ENCODE peak calls at places on chromosomes 5 and 9, in eight cellular contexts. One of them, this sample, is unnamed.

GRCh38 chr5:174204914-174205313 is 159.4 kb downstream of the NSG2 start:
- DNase-seq in transverse colon: no peak
- DNase-seq in kidney: no peak
- DNase-seq in lower lobe of right lung: no peak
- DNase-seq in right lobe of liver: no peak
- DNase-seq in cardiac fibroblast: no peak
- DNase-seq in endothelial cell: no peak
- DNase-seq in astrocyte: peak
- DNase-seq in this sample: no peak

GRCh38 chr9:93170571-93170970 is 13.4 kb upstream of the WNK2 start:
- DNase-seq in endothelial cell: no peak
- DNase-seq in kidney: peak
- DNase-seq in astrocyte: no peak
- DNase-seq in lower lobe of right lung: no peak
- DNase-seq in transverse colon: no peak
- DNase-seq in cardiac fibroblast: no peak
- DNase-seq in right lobe of liver: no peak
- DNase-seq in this sample: no peak

GRCh38 chr5:5581080-5581479 is 158.6 kb downstream of the ICE1 start:
- DNase-seq in kidney: no peak
- DNase-seq in cardiac fibroblast: no peak
- DNase-seq in endothelial cell: no peak
- DNase-seq in lower lobe of right lung: no peak
- DNase-seq in right lobe of liver: no peak
- DNase-seq in transverse colon: no peak
- DNase-seq in astrocyte: no peak
- DNase-seq in this sample: no peak

GRCh38 chr9:37622462-37622861 is 28.3 kb upstream of the FRMPD1 start:
- DNase-seq in kidney: no peak
- DNase-seq in endothelial cell: no peak
- DNase-seq in right lobe of liver: no peak
- DNase-seq in transverse colon: no peak
- DNase-seq in lower lobe of right lung: no peak
- DNase-seq in cardiac fibroblast: no peak
- DNase-seq in astrocyte: no peak
- DNase-seq in this sample: no peak

GRCh38 chr9:89555016-89555415 is 49.8 kb upstream of the GADD45G start:
- DNase-seq in astrocyte: no peak
- DNase-seq in transverse colon: no peak
- DNase-seq in cardiac fibroblast: no peak
- DNase-seq in right lobe of liver: no peak
- DNase-seq in lower lobe of right lung: no peak
- DNase-seq in endothelial cell: no peak
- DNase-seq in kidney: no peak
- DNase-seq in this sample: no peak

GRCh38 chr9:34001308-34001707 is 47.4 kb downstream of the UBAP2 start:
- DNase-seq in cardiac fibroblast: no peak
- DNase-seq in astrocyte: no peak
- DNase-seq in right lobe of liver: no peak
- DNase-seq in lower lobe of right lung: no peak
- DNase-seq in kidney: no peak
- DNase-seq in transverse colon: no peak
- DNase-seq in endothelial cell: no peak
- DNase-seq in this sample: no peak

GRCh38 chr9:126342621-126343031 is 16.0 kb downstream of the MVB12B start:
- DNase-seq in right lobe of liver: no peak
- DNase-seq in astrocyte: no peak
- DNase-seq in transverse colon: no peak
- DNase-seq in kidney: no peak
- DNase-seq in cardiac fibroblast: no peak
- DNase-seq in lower lobe of right lung: no peak
- DNase-seq in endothelial cell: no peak
- DNase-seq in this sample: no peak

GRCh38 chr9:136316271-136316751 is 11.0 kb upstream of the GPSM1 start:
- DNase-seq in astrocyte: no peak
- DNase-seq in kidney: peak
- DNase-seq in lower lobe of right lung: no peak
- DNase-seq in endothelial cell: no peak
- DNase-seq in right lobe of liver: no peak
- DNase-seq in cardiac fibroblast: no peak
- DNase-seq in transverse colon: no peak
- DNase-seq in this sample: no peak

GRCh38 chr9:93576296-93577044 is at the start of gene PHF2:
- DNase-seq in cardiac fibroblast: no peak
- DNase-seq in right lobe of liver: no peak
- DNase-seq in kidney: peak
- DNase-seq in lower lobe of right lung: peak
- DNase-seq in endothelial cell: no peak
- DNase-seq in astrocyte: peak
- DNase-seq in transverse colon: no peak
- DNase-seq in this sample: peak

GRCh38 chr9:114028646-114029045 is 49.5 kb downstream of the AMBP start:
- DNase-seq in astrocyte: no peak
- DNase-seq in lower lobe of right lung: no peak
- DNase-seq in cardiac fibroblast: no peak
- DNase-seq in right lobe of liver: no peak
- DNase-seq in transverse colon: no peak
- DNase-seq in endothelial cell: no peak
- DNase-seq in kidney: no peak
- DNase-seq in this sample: no peak

GRCh38 chr5:473344-474192 is 30.6 kb downstream of the EXOC3 start:
- DNase-seq in right lobe of liver: peak
- DNase-seq in kidney: peak
- DNase-seq in lower lobe of right lung: peak
- DNase-seq in cardiac fibroblast: peak
- DNase-seq in endothelial cell: peak
- DNase-seq in astrocyte: peak
- DNase-seq in transverse colon: peak
- DNase-seq in this sample: no peak

GRCh38 chr5:21238786-21239185 is 1250.8 kb upstream of the CDH18 start:
- DNase-seq in right lobe of liver: no peak
- DNase-seq in transverse colon: no peak
- DNase-seq in astrocyte: peak
- DNase-seq in lower lobe of right lung: no peak
- DNase-seq in kidney: no peak
- DNase-seq in endothelial cell: no peak
- DNase-seq in cardiac fibroblast: no peak
- DNase-seq in this sample: no peak

GRCh38 chr5:127959152-127959764 is 124.3 kb upstream of the SLC12A2 start:
- DNase-seq in endothelial cell: peak
- DNase-seq in lower lobe of right lung: peak
- DNase-seq in cardiac fibroblast: peak
- DNase-seq in kidney: peak
- DNase-seq in astrocyte: peak
- DNase-seq in transverse colon: peak
- DNase-seq in right lobe of liver: peak
- DNase-seq in this sample: no peak

GRCh38 chr5:19853616-19854240 is 134.3 kb downstream of the CDH18 start:
- DNase-seq in lower lobe of right lung: no peak
- DNase-seq in right lobe of liver: no peak
- DNase-seq in cardiac fibroblast: peak
- DNase-seq in endothelial cell: no peak
- DNase-seq in astrocyte: peak
- DNase-seq in kidney: no peak
- DNase-seq in transverse colon: no peak
- DNase-seq in this sample: no peak

GRCh38 chr9:96378187-96378586 is 5.3 kb downstream of the SLC35D2 start:
- DNase-seq in kidney: no peak
- DNase-seq in transverse colon: no peak
- DNase-seq in endothelial cell: no peak
- DNase-seq in right lobe of liver: no peak
- DNase-seq in lower lobe of right lung: no peak
- DNase-seq in astrocyte: no peak
- DNase-seq in cardiac fibroblast: no peak
- DNase-seq in this sample: no peak

GRCh38 chr5:9930156-9930555 is 300.0 kb upstream of the TAS2R1 start:
- DNase-seq in kidney: no peak
- DNase-seq in endothelial cell: no peak
- DNase-seq in right lobe of liver: no peak
- DNase-seq in cardiac fibroblast: no peak
- DNase-seq in astrocyte: no peak
- DNase-seq in lower lobe of right lung: no peak
- DNase-seq in transverse colon: no peak
- DNase-seq in this sample: no peak

GRCh38 chr5:43601454-43602260 is 1.3 kb upstream of the NNT start:
- DNase-seq in transverse colon: no peak
- DNase-seq in astrocyte: peak
- DNase-seq in lower lobe of right lung: no peak
- DNase-seq in right lobe of liver: no peak
- DNase-seq in endothelial cell: no peak
- DNase-seq in kidney: no peak
- DNase-seq in cardiac fibroblast: peak
- DNase-seq in this sample: peak

GRCh38 chr9:68690088-68690487 is 15.0 kb upstream of the PIP5K1B start:
- DNase-seq in cardiac fibroblast: no peak
- DNase-seq in endothelial cell: no peak
- DNase-seq in right lobe of liver: no peak
- DNase-seq in transverse colon: no peak
- DNase-seq in lower lobe of right lung: peak
- DNase-seq in astrocyte: no peak
- DNase-seq in kidney: peak
- DNase-seq in this sample: no peak

DNA sequence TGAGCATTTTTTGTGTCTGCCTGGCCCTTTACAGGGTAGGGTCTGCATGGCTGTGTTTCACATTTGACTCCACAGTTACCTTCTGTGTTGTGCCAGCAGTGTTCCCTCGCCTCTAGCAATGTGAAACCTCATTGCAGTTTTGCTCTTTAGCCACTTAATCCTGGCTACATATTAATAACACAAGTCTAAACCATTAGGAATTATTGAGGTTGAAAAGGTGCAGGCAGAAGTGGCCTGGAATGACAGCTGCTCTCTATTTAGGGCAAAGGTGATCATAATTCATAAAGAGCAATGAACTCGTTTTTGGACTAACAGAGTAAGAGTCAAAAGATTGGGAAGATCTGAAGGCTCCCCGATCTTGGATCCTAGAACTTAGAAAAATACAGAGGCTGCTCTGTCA is 176.7 kb upstream of the RAD23B start:
- DNase-seq in cardiac fibroblast: no peak
- DNase-seq in kidney: no peak
- DNase-seq in endothelial cell: no peak
- DNase-seq in right lobe of liver: no peak
- DNase-seq in astrocyte: no peak
- DNase-seq in transverse colon: no peak
- DNase-seq in lower lobe of right lung: no peak
- DNase-seq in this sample: no peak
- TF ChIP-seq CTCF in cardiac fibroblast: no peak
- TF ChIP-seq CTCF in kidney: no peak
- TF ChIP-seq CTCF in endothelial cell: no peak
- TF ChIP-seq CTCF in right lobe of liver: no peak
- TF ChIP-seq CTCF in astrocyte: no peak
- TF ChIP-seq CTCF in transverse colon: no peak
- TF ChIP-seq CTCF in lower lobe of right lung: no peak
- TF ChIP-seq CTCF in this sample: no peak

DNA sequence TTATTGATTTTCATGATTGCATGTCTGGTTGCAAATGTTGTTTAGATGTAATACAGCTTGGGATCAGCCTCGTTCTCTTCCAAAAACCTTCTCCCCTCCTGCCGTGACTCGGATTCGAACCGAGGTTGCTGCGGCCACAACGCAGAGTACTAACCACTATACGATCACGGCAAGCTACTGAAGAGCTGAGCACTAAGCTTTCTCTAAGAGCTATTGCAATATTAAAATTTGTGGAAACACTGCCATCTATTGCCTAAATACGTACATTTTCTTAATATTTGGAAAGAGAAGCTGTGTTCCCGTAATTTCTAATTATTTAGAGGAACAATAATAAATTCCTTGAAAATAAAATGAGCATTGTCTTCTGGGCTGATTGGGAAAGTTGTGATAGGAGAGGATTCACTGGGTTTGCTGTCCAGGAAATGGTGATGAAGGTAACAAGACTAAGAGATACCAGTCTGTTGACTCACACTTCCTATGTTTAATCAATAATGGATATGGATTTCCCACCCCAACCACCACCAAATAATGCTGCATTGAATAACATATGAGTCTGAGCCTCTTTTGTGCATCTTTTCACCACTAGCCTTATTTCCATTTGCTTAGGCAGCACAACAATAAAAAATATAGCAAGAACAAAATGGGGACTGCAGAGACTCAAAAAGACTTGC is 120.0 kb upstream of the NFIB start:
- DNase-seq in kidney: no peak
- DNase-seq in endothelial cell: no peak
- DNase-seq in right lobe of liver: no peak
- DNase-seq in transverse colon: no peak
- DNase-seq in cardiac fibroblast: peak
- DNase-seq in astrocyte: peak
- DNase-seq in lower lobe of right lung: no peak
- DNase-seq in this sample: no peak
- TF ChIP-seq CTCF in kidney: peak
- TF ChIP-seq CTCF in endothelial cell: no peak
- TF ChIP-seq CTCF in right lobe of liver: peak
- TF ChIP-seq CTCF in transverse colon: no peak
- TF ChIP-seq CTCF in cardiac fibroblast: peak
- TF ChIP-seq CTCF in astrocyte: no peak
- TF ChIP-seq CTCF in lower lobe of right lung: no peak
- TF ChIP-seq CTCF in this sample: no peak

DNA sequence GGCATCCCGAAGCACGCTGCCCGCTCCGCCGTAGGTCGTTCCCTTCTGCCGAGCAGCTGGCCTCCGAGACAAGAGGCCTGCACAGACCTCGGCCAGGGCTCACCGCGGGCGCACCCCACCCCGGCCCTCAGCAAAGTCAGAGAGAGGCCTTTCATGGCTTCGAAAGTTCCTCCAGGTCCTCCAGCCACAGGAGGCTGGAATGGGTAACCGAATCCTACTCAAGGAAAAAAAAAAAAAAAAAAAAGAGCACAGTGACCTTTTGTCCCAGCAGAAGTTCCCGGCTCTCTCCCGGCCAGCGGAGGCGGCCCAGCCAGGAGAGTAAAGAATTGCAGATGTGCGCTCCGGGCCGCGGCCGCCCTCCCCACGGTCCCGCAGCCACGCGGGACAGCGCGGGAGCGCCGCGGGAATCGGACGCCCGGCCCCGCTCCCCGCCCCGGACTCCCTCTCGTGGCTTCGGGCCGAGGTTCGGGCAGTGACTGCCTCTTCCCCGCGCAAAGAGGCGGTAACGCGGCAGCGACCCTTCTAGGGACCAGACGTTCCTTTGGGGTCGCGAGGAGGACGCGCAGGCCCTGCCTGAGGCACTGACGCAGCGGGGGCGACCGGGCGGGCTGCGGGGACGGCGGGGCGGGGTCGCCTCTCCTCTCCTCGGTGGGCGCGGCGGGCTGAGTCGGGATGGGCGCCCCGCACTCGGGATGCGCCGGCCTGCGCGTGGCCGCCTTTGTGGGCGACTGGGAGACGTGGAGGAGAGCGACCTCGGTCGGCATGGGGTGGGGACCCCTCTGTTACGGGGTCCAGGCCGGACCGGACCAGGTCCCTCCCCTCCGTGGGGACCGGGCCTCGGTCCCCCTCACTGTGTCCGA is 790 bp downstream of the GFPT2 start:
- DNase-seq in endothelial cell: peak
- DNase-seq in transverse colon: no peak
- DNase-seq in right lobe of liver: peak
- DNase-seq in lower lobe of right lung: no peak
- DNase-seq in cardiac fibroblast: peak
- DNase-seq in kidney: peak
- DNase-seq in astrocyte: peak
- DNase-seq in this sample: no peak
- TF ChIP-seq CTCF in endothelial cell: no peak
- TF ChIP-seq CTCF in transverse colon: no peak
- TF ChIP-seq CTCF in right lobe of liver: no peak
- TF ChIP-seq CTCF in lower lobe of right lung: no peak
- TF ChIP-seq CTCF in cardiac fibroblast: no peak
- TF ChIP-seq CTCF in kidney: no peak
- TF ChIP-seq CTCF in astrocyte: no peak
- TF ChIP-seq CTCF in this sample: no peak

GRCh38 chr5:178150977-178151734 is 2.5 kb downstream of the NHP2 start:
- DNase-seq in astrocyte: no peak
- DNase-seq in lower lobe of right lung: no peak
- DNase-seq in transverse colon: no peak
- DNase-seq in kidney: no peak
- DNase-seq in endothelial cell: no peak
- DNase-seq in cardiac fibroblast: no peak
- DNase-seq in right lobe of liver: no peak
- DNase-seq in this sample: no peak
- TF ChIP-seq CTCF in astrocyte: no peak
- TF ChIP-seq CTCF in lower lobe of right lung: no peak
- TF ChIP-seq CTCF in transverse colon: no peak
- TF ChIP-seq CTCF in kidney: no peak
- TF ChIP-seq CTCF in endothelial cell: no peak
- TF ChIP-seq CTCF in cardiac fibroblast: no peak
- TF ChIP-seq CTCF in right lobe of liver: no peak
- TF ChIP-seq CTCF in this sample: no peak

This sample was measured in GM13976.